ENCODE peak calls at places on chromosomes 7 and 10, in six cellular contexts. V is activated naive CD4-positive, alpha-beta T cell; E is transverse colon; Q is COLO829; B is cerebellar cortex; I is stomach. K is an unnamed sample.

GRCh38 chr10:323651-324293 is 188.5 kb downstream of the ZMYND11 start:
- DNase-seq in Q (peak), E (peak), V (no peak), I (peak), B (no peak), K (peak)

GRCh38 chr7:74178632-74179031 is 4.5 kb downstream of the EIF4H start:
- DNase-seq in B (no peak), I (no peak), Q (no peak), V (no peak), E (no peak), K (no peak)

GRCh38 chr7:122013070-122013469 is 131.0 kb downstream of the AASS start:
- DNase-seq in B (no peak), E (no peak), Q (no peak), V (no peak), I (no peak), K (no peak)

GRCh38 chr10:15485684-15486316 is 114.7 kb upstream of the FAM171A1 start:
- DNase-seq in E (no peak), Q (no peak), I (no peak), V (no peak), B (no peak), K (no peak)

GRCh38 chr7:96303686-96304443 is 18.0 kb downstream of the SLC25A13 start:
- DNase-seq in B (no peak), Q (peak), I (no peak), V (no peak), E (no peak), K (no peak)

GRCh38 chr7:128266891-128267839 is 26.1 kb downstream of the LEP start:
- DNase-seq in I (peak), B (peak), V (no peak), Q (peak), E (peak), K (no peak)

GRCh38 chr10:104089621-104090020 is 3.9 kb upstream of the COL17A1 start:
- DNase-seq in Q (no peak), B (no peak), I (no peak), E (no peak), V (no peak), K (no peak)

GRCh38 chr7:100547872-100548271 is 8.9 kb downstream of the AGFG2 start:
- DNase-seq in V (no peak), E (no peak), Q (no peak), I (no peak), B (no peak), K (no peak)

GRCh38 chr10:113993489-113993932 is 50.2 kb upstream of the ADRB1 start:
- DNase-seq in Q (no peak), V (no peak), B (no peak), E (no peak), I (no peak), K (no peak)

GRCh38 chr7:28037220-28038010 is 143.2 kb downstream of the JAZF1 start:
- DNase-seq in B (no peak), I (no peak), V (no peak), E (no peak), Q (peak), K (no peak)

GRCh38 chr10:97188234-97188847 is 2.6 kb upstream of the SLIT1 start:
- DNase-seq in I (no peak), B (peak), E (no peak), Q (no peak), V (no peak), K (no peak)

GRCh38 chr7:131501422-131501821 is 55.0 kb downstream of the PODXL start:
- DNase-seq in B (no peak), V (no peak), E (no peak), Q (no peak), I (no peak), K (no peak)

GRCh38 chr7:27188666-27189559 is 3.9 kb upstream of the HOXA11 start:
- DNase-seq in I (peak), B (no peak), V (no peak), Q (no peak), E (peak), K (no peak)

GRCh38 chr7:35704261-35704660 is 9.3 kb upstream of the HERPUD2 start:
- DNase-seq in Q (no peak), V (no peak), I (no peak), B (no peak), E (no peak), K (no peak)

K was measured in activated T-helper 1 cell treated with anti-CD3 and anti-CD28 coated beads, Interleukin-2, amount 50 U/mL, for 16 hours.